ENCODE peak calls at places on chromosomes 11 and 22, in ten cellular contexts. U, T, Z, F, I, C, M, O, V and K are unnamed samples.

GRCh38 chr11:112881461-112881860 is 79.8 kb upstream of the NCAM1 start:
- DNase-seq in C (peak; percentile 18), Z (peak; percentile 57), V (peak; percentile 88), O (no peak), M (peak; percentile 85), F (peak; percentile 16), U (peak; percentile 41), T (no peak), I (peak; percentile 65), K (no peak)

GRCh38 chr11:80815752-80816453 is 1375.1 kb upstream of the TENM4 start:
- DNase-seq in Z (no peak), M (no peak), C (no peak), V (no peak), T (peak; percentile 29), O (no peak), U (no peak), I (no peak), F (peak; percentile 5), K (peak; percentile 87)

GRCh38 chr11:96033569-96033968 is 109.7 kb upstream of the MTMR2 start:
- DNase-seq in T (no peak), O (no peak), Z (no peak), C (no peak), F (no peak), U (no peak), I (no peak), V (no peak), M (no peak), K (no peak)

GRCh38 chr11:125489166-125489565 is 6.9 kb downstream of the FEZ1 start:
- DNase-seq in I (no peak), F (no peak), C (no peak), O (no peak), Z (no peak), T (no peak), V (no peak), U (no peak), M (no peak), K (no peak)

GRCh38 chr11:64344160-64344559 is 4.2 kb downstream of the CCDC88B start:
- DNase-seq in U (no peak), C (no peak), I (no peak), M (no peak), F (no peak), Z (no peak), O (no peak), V (no peak), T (no peak), K (no peak)

GRCh38 chr11:8833568-8834275 is 77.3 kb upstream of the AKIP1 start:
- DNase-seq in Z (no peak), U (no peak), I (no peak), F (peak; percentile 71), C (peak; percentile 35), V (peak; percentile 28), O (no peak), M (no peak), T (peak; percentile 72), K (no peak)

GRCh38 chr11:65934014-65934413 is 11.3 kb upstream of the TSGA10IP start:
- DNase-seq in C (no peak), U (no peak), O (no peak), Z (no peak), F (peak; percentile 33), T (no peak), V (no peak), M (no peak), I (no peak), K (no peak)

GRCh38 chr22:40766956-40767355 is 52.2 kb downstream of the SLC25A17 start:
- DNase-seq in C (no peak), M (no peak), V (no peak), I (no peak), F (no peak), T (no peak), U (no peak), O (no peak), Z (no peak), K (peak; percentile 19)

GRCh38 chr22:23395476-23396361 is 184.4 kb downstream of the IGLL1 start:
- DNase-seq in I (no peak), T (no peak), V (no peak), Z (peak; percentile 43), M (peak; percentile 51), U (no peak), C (no peak), O (no peak), F (no peak), K (no peak)

GRCh38 chr11:104531075-104531474 is 367.1 kb upstream of the PDGFD start:
- DNase-seq in T (peak; percentile 23), V (peak; percentile 68), C (no peak), U (no peak), M (no peak), O (no peak), F (peak; percentile 40), I (no peak), Z (no peak), K (no peak)

GRCh38 chr22:36811094-36811797 is 5.6 kb downstream of the PVALB start:
- DNase-seq in M (no peak), V (no peak), C (no peak), T (no peak), O (no peak), I (no peak), Z (no peak), U (no peak), F (no peak), K (no peak)

GRCh38 chr11:26983645-26984044 is 10.3 kb upstream of the FIBIN start:
- DNase-seq in C (no peak), M (no peak), F (no peak), Z (no peak), I (no peak), T (no peak), V (no peak), U (no peak), O (no peak), K (no peak)

GRCh38 chr22:36368359-36368983 is 19.3 kb downstream of the MYH9 start:
- DNase-seq in O (peak; percentile 63), Z (no peak), T (peak; percentile 85), F (peak; percentile 83), I (peak; percentile 39), V (peak; percentile 98), M (no peak), U (no peak), C (peak; percentile 76), K (no peak)

GRCh38 chr11:75035911-75036536 is 47.3 kb downstream of the NEU3 start:
- DNase-seq in F (no peak), U (no peak), I (no peak), Z (no peak), M (no peak), C (no peak), T (no peak), O (no peak), V (no peak), K (peak; percentile 76)

GRCh38 chr11:131465746-131466145 is 95.3 kb downstream of the NTM start:
- DNase-seq in M (no peak), T (no peak), C (no peak), O (no peak), V (peak; percentile 91), U (no peak), Z (no peak), F (no peak), I (no peak), K (no peak)

GRCh38 chr22:26553056-26553752 is 36.7 kb downstream of the TPST2 start:
- DNase-seq in M (no peak), Z (no peak), T (peak; percentile 92), F (peak; percentile 84), V (no peak), I (peak; percentile 73), C (peak; percentile 71), U (no peak), O (no peak), K (no peak)

GRCh38 chr22:50503475-50504145 is 3.9 kb downstream of the LMF2 start:
- DNase-seq in V (peak; percentile 47), I (no peak), T (no peak), O (no peak), Z (no peak), F (no peak), U (no peak), C (no peak), M (no peak), K (no peak)
- TF ChIP-seq CTCF in V (peak; percentile 42), I (no peak), T (no peak), O (no peak), Z (no peak), F (no peak), U (no peak), C (peak; percentile 13), M (no peak), K (no peak)

GRCh38 chr11:16923987-16924386 is 90.2 kb downstream of the PLEKHA7 start:
- DNase-seq in M (no peak), V (no peak), C (no peak), T (no peak), Z (no peak), I (peak; percentile 15), O (no peak), U (no peak), F (no peak), K (no peak)
- H3K4me3 ChIP-seq in M (no peak overlapping the region), V (peak overlapping the region; percentile 83), C (no peak overlapping the region), T (no peak overlapping the region), Z (peak overlapping the region; percentile 38), I (no peak overlapping the region), O (no peak overlapping the region), U (no peak overlapping the region), F (no peak overlapping the region), K (peak overlapping the region; percentile 60)

DNA sequence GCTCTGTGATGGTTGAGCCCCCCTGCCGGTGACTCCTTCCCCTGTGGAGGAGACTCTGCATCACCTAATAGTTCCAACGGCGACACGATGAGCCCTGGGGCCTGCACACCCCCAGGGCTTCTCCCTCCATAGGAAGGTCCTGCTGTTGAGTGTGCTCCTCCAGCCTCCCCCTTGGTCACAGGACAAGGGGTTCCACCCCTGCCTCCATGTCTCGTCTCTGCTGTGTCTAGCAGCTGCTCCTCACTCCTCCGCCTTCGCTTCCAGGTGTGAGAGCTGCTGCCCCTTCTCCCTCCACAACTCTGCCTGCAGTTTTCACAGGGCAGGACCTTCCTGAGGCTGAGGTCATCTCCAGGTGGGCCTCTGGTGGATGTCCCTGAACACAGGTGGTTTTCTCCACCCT is 1416.1 kb downstream of the TBC1D22A start:
- DNase-seq in M (no peak), C (no peak), I (no peak), T (no peak), O (no peak), U (no peak), V (no peak), Z (no peak), F (no peak), K (no peak)
- TF ChIP-seq CTCF in M (no peak), C (no peak), I (no peak), T (no peak), O (no peak), U (no peak), V (no peak), Z (no peak), F (no peak), K (no peak)

DNA sequence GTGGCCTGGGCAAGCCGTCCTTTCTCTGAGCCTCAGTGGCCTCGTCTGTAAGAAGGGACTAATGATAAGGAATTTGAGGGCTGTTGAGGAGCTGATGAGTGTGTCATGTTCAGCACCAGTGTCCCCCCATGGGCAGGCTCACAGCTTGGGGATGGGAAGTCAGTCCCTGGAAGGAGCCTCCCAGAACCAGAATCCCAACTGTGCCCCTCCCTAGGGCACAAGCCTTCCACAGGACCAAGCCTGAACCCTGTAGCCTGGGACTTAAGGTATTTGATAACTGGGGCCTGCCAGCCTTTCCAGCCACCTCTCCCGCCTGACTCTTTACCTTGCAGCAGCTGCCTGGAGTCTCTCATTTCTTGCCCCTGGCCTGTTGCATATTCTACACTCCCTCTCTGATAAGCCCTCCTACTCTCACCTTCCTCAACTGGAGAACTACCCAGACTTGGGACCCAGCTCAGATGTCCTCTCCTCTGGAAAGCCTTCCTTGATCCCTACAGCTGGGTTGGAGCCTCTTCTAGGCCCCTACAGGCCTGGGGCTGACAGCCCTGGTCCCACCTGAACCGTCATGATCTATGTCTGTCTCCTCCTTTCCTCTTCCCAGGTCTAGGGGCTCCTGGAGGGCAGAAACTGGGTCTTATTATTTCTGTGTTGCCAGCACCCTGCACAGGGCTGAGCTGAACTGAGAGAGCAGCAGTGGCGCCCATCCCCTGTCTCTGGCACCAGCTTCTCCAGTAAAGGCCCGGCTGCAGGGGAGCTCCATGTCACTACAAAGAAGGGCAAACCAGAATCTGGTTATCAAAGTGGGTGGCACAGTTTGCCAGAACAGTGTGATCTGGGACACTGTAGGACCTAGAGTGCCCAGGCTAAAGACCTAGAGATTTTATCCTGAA is 1.6 kb downstream of the P2RY2 start:
- DNase-seq in T (no peak), C (no peak), U (no peak), O (no peak), I (no peak), M (no peak), Z (no peak), V (no peak), F (no peak), K (no peak)
- H3K4me3 ChIP-seq in T (no peak overlapping the region), C (no peak overlapping the region), U (no peak overlapping the region), O (no peak overlapping the region), I (no peak overlapping the region), M (peak overlapping the region; percentile 82), Z (no peak overlapping the region), V (peak overlapping the region; percentile 70), F (no peak overlapping the region), K (no peak overlapping the region)